ENCODE peak calls at places on chromosomes 7 and 10, in six cellular contexts. G is nephron progenitor cell, A is natural killer cell, B is endothelial cell, N is tibial nerve, V is HFF-Myc. X is an unnamed sample.

GRCh38 chr7:135708041-135708440 is 19.9 kb downstream of the SLC13A4 start:
- DNase-seq in G (no peak), A (no peak), B (no peak), N (no peak), V (no peak), X (no peak)

GRCh38 chr10:18179901-18180300 is 39.7 kb downstream of the CACNB2 start:
- DNase-seq in G (no peak), A (no peak), B (peak), N (no peak), V (no peak), X (no peak)

GRCh38 chr10:118615888-118616287 is 20.4 kb upstream of the PRLHR start:
- DNase-seq in G (no peak), A (no peak), B (no peak), N (no peak), V (no peak), X (no peak)

GRCh38 chr7:113764401-113765035 is 154.3 kb downstream of the PPP1R3A start:
- DNase-seq in G (no peak), A (no peak), B (no peak), N (no peak), V (no peak), X (no peak)

GRCh38 chr7:44964384-44964830 is 14.4 kb downstream of the MYO1G start:
- DNase-seq in G (no peak), A (no peak), B (no peak), N (no peak), V (no peak), X (peak)

GRCh38 chr10:29926649-29927048 is 132.7 kb downstream of the JCAD start:
- DNase-seq in G (peak), A (no peak), B (no peak), N (no peak), V (peak), X (no peak)

GRCh38 chr7:117458977-117459583 is 20.7 kb upstream of the CFTR start:
- DNase-seq in G (no peak), A (no peak), B (no peak), N (no peak), V (peak), X (no peak)

GRCh38 chr7:69599879-69600764 is 1.8 kb downstream of the AUTS2 start:
- DNase-seq in G (peak), A (peak), B (no peak), N (peak), V (no peak), X (no peak)

GRCh38 chr7:11341285-11341944 is 367.7 kb downstream of the PHF14 start:
- DNase-seq in G (no peak), A (no peak), B (peak), N (peak), V (peak), X (no peak)

GRCh38 chr7:137354361-137354760 is 10.8 kb upstream of the PTN start:
- DNase-seq in G (no peak), A (no peak), B (no peak), N (no peak), V (no peak), X (no peak)

GRCh38 chr7:142024547-142024946 is 28.9 kb downstream of the MGAM start:
- DNase-seq in G (no peak), A (no peak), B (no peak), N (no peak), V (no peak), X (no peak)

GRCh38 chr10:29730969-29731368 is 96.2 kb upstream of the SVIL start:
- DNase-seq in G (no peak), A (no peak), B (no peak), N (no peak), V (no peak), X (no peak)

GRCh38 chr7:128188396-128189230 is 52.5 kb upstream of the LEP start:
- DNase-seq in G (no peak), A (no peak), B (no peak), N (no peak), V (no peak), X (no peak)

GRCh38 chr10:89846786-89847185 is 145.4 kb downstream of the KIF20B start:
- DNase-seq in G (no peak), A (no peak), B (no peak), N (no peak), V (no peak), X (no peak)

GRCh38 chr10:89845541-89846275 is 144.3 kb downstream of the KIF20B start:
- DNase-seq in G (no peak), A (no peak), B (no peak), N (no peak), V (no peak), X (no peak)

GRCh38 chr10:89846276-89846630 is 144.9 kb downstream of the KIF20B start:
- DNase-seq in G (no peak), A (no peak), B (no peak), N (no peak), V (no peak), X (no peak)
- TF ChIP-seq CTCF in G (no peak), A (no peak), B (no peak), N (no peak), V (no peak), X (no peak)

DNA sequence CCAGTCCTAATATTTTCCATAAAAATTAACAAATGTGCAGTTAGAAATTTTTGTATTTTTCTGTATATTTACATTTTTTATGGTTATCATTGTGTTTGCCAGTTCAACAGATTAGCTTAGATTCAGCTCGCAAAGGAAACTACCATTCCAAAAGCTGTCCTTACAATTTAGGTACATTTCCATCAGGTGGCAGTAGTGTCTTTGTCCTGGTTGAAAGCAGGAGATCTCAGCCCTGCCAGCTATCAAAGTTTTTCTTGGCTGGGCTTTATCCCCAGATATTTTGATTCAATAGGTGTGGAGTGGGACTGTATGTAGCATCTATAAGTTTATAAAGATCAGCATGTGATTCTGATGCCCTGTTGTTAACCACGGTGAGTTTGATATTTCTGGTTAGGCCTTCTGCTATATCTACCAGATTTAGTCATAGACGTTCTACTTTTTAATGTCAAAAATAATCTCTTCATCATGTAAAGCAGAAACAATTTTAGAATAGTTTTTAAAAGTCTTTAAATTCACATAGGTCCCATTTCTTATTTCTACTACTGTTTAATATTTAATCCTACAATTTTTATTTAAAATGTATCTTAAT is 15.5 kb upstream of the ICA1 start:
- DNase-seq in G (no peak), A (no peak), B (no peak), N (no peak), V (no peak), X (no peak)
- TF ChIP-seq CTCF in G (peak), A (no peak), B (no peak), N (no peak), V (no peak), X (no peak)

DNA sequence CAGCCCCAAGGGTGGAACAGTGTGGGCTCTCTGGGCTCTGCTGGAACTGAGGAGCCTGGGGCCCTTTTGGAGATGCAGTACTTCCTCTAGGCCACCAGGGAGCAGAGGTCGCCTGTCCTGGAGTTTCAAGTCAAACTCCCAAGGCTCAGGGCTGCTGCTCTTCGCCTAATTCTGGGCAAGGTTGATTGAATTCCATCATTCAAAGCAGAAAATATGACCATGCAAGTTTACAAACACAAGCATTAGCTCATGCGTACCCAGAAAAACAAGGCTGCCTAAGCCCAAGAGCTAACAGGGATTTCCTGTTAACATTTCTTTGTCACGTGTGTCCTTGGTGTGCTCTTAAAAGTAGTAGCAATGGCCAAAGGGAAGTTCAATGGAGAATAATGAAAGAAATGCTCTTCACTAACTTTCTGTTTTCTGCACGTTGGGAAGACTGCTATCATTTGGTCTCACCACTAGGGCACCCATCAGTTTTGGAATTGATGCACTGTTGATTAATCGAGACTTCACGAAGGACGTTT is 20.1 kb downstream of the LDB3 start:
- DNase-seq in G (peak), A (peak), B (peak), N (peak), V (no peak), X (peak)
- TF ChIP-seq CTCF in G (peak), A (peak), B (peak), N (peak), V (peak), X (peak)

GRCh38 chr10:37754538-37755323 is 102.7 kb downstream of the ZNF248 start:
- DNase-seq in G (no peak), A (no peak), B (no peak), N (no peak), V (no peak), X (no peak)
- TF ChIP-seq CTCF in G (no peak), A (no peak), B (no peak), N (no peak), V (no peak), X (no peak)

GRCh38 chr10:49767752-49768151 is 5.6 kb upstream of the OGDHL start:
- DNase-seq in G (no peak), A (no peak), B (no peak), N (no peak), V (no peak), X (no peak)
- TF ChIP-seq CTCF in G (no peak), A (no peak), B (no peak), N (no peak), V (no peak), X (no peak)

GRCh38 chr10:92552310-92552709 is 21.6 kb downstream of the IDE start:
- DNase-seq in G (no peak), A (no peak), B (no peak), N (no peak), V (no peak), X (no peak)
- TF ChIP-seq CTCF in G (no peak), A (no peak), B (peak), N (no peak), V (peak), X (no peak)

DNA sequence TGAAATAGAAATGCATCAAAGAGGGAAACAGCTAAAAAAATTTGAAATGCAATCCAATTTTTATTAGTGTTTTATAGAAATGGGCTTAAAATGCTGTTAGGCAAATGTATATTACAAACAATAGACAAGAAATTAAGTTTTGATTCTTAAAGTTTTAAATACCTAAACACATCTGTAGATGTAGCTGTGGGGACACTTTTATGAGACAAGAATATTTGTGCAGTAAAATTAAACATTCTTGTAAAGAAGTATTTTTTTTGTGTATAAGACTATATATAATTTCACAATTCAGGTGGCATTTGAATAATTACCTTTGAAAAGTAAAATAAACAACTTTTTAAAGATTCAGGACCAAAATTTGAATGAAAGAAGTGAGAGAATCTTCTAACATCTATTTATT is 1015.9 kb downstream of the REEP3 start:
- DNase-seq in G (no peak), A (no peak), B (no peak), N (no peak), V (no peak), X (no peak)
- TF ChIP-seq CTCF in G (no peak), A (no peak), B (no peak), N (no peak), V (no peak), X (no peak)

GRCh38 chr10:47165711-47166404 is 134.1 kb upstream of the GDF10 start:
- DNase-seq in G (no peak), A (no peak), B (no peak), N (peak), V (no peak), X (peak)
- TF ChIP-seq CTCF in G (no peak), A (no peak), B (no peak), N (peak), V (no peak), X (no peak)

GRCh38 chr7:39501358-39501757 is 64.8 kb upstream of the YAE1 start:
- DNase-seq in G (no peak), A (no peak), B (no peak), N (no peak), V (no peak), X (no peak)
- TF ChIP-seq CTCF in G (no peak), A (no peak), B (no peak), N (no peak), V (no peak), X (no peak)